ENCODE peak calls at places on chromosomes 3 and 15, in ten cellular contexts. One of them, this sample, is unnamed.

GRCh38 chr15:84598250-84598649 is 2.6 kb upstream of the ZSCAN2 start:
- DNase-seq in HFF-Myc: no peak
- DNase-seq in body of pancreas: no peak
- DNase-seq in psoas muscle: no peak
- DNase-seq in WTC11: no peak
- DNase-seq in heart left ventricle: no peak
- DNase-seq in sigmoid colon: no peak
- DNase-seq in neural progenitor cell: peak
- DNase-seq in mesothelial cell of epicardium: no peak
- DNase-seq in GM13977: peak
- DNase-seq in this sample: no peak

GRCh38 chr3:150293401-150294001 is 114.6 kb upstream of the TSC22D2 start:
- DNase-seq in HFF-Myc: peak
- DNase-seq in body of pancreas: no peak
- DNase-seq in psoas muscle: no peak
- DNase-seq in WTC11: no peak
- DNase-seq in heart left ventricle: no peak
- DNase-seq in sigmoid colon: no peak
- DNase-seq in neural progenitor cell: no peak
- DNase-seq in mesothelial cell of epicardium: no peak
- DNase-seq in GM13977: no peak
- DNase-seq in this sample: no peak

GRCh38 chr3:29240248-29240647 is 40.6 kb upstream of the RBMS3 start:
- DNase-seq in HFF-Myc: peak
- DNase-seq in body of pancreas: no peak
- DNase-seq in psoas muscle: no peak
- DNase-seq in WTC11: no peak
- DNase-seq in heart left ventricle: no peak
- DNase-seq in sigmoid colon: no peak
- DNase-seq in neural progenitor cell: no peak
- DNase-seq in mesothelial cell of epicardium: no peak
- DNase-seq in GM13977: no peak
- DNase-seq in this sample: no peak

GRCh38 chr3:189108735-189109134 is 63.0 kb upstream of the TPRG1 start:
- DNase-seq in HFF-Myc: no peak
- DNase-seq in body of pancreas: no peak
- DNase-seq in psoas muscle: no peak
- DNase-seq in WTC11: no peak
- DNase-seq in heart left ventricle: no peak
- DNase-seq in sigmoid colon: no peak
- DNase-seq in neural progenitor cell: peak
- DNase-seq in mesothelial cell of epicardium: no peak
- DNase-seq in GM13977: no peak
- DNase-seq in this sample: no peak

GRCh38 chr3:45978348-45978747 is 17.3 kb downstream of the FYCO1 start:
- DNase-seq in HFF-Myc: no peak
- DNase-seq in body of pancreas: peak
- DNase-seq in psoas muscle: no peak
- DNase-seq in WTC11: no peak
- DNase-seq in heart left ventricle: no peak
- DNase-seq in sigmoid colon: no peak
- DNase-seq in neural progenitor cell: no peak
- DNase-seq in mesothelial cell of epicardium: no peak
- DNase-seq in GM13977: no peak
- DNase-seq in this sample: no peak

GRCh38 chr3:195451373-195452000 is 8.7 kb upstream of the ACAP2 start:
- DNase-seq in HFF-Myc: no peak
- DNase-seq in body of pancreas: no peak
- DNase-seq in psoas muscle: no peak
- DNase-seq in WTC11: no peak
- DNase-seq in heart left ventricle: no peak
- DNase-seq in sigmoid colon: no peak
- DNase-seq in neural progenitor cell: peak
- DNase-seq in mesothelial cell of epicardium: no peak
- DNase-seq in GM13977: no peak
- DNase-seq in this sample: no peak

GRCh38 chr15:63888146-63888545 is 54.4 kb upstream of the HERC1 start:
- DNase-seq in HFF-Myc: no peak
- DNase-seq in body of pancreas: no peak
- DNase-seq in psoas muscle: no peak
- DNase-seq in WTC11: no peak
- DNase-seq in heart left ventricle: no peak
- DNase-seq in sigmoid colon: no peak
- DNase-seq in neural progenitor cell: no peak
- DNase-seq in mesothelial cell of epicardium: no peak
- DNase-seq in GM13977: no peak
- DNase-seq in this sample: no peak

GRCh38 chr3:147797095-147797494 is 387.9 kb downstream of the ZIC1 start:
- DNase-seq in HFF-Myc: no peak
- DNase-seq in body of pancreas: no peak
- DNase-seq in psoas muscle: no peak
- DNase-seq in WTC11: no peak
- DNase-seq in heart left ventricle: no peak
- DNase-seq in sigmoid colon: no peak
- DNase-seq in neural progenitor cell: no peak
- DNase-seq in mesothelial cell of epicardium: no peak
- DNase-seq in GM13977: no peak
- DNase-seq in this sample: no peak

GRCh38 chr3:167777356-167777755 is 41.8 kb downstream of the SERPINI1 start:
- DNase-seq in HFF-Myc: no peak
- DNase-seq in body of pancreas: no peak
- DNase-seq in psoas muscle: no peak
- DNase-seq in WTC11: no peak
- DNase-seq in heart left ventricle: no peak
- DNase-seq in sigmoid colon: no peak
- DNase-seq in neural progenitor cell: no peak
- DNase-seq in mesothelial cell of epicardium: no peak
- DNase-seq in GM13977: no peak
- DNase-seq in this sample: no peak

GRCh38 chr3:60536420-60536819 is 714.8 kb downstream of the FHIT start:
- DNase-seq in HFF-Myc: no peak
- DNase-seq in body of pancreas: no peak
- DNase-seq in psoas muscle: no peak
- DNase-seq in WTC11: no peak
- DNase-seq in heart left ventricle: no peak
- DNase-seq in sigmoid colon: no peak
- DNase-seq in neural progenitor cell: no peak
- DNase-seq in mesothelial cell of epicardium: no peak
- DNase-seq in GM13977: peak
- DNase-seq in this sample: no peak

GRCh38 chr3:10693457-10693856 is 122.6 kb upstream of the SLC6A11 start:
- DNase-seq in HFF-Myc: no peak
- DNase-seq in body of pancreas: no peak
- DNase-seq in psoas muscle: no peak
- DNase-seq in WTC11: no peak
- DNase-seq in heart left ventricle: no peak
- DNase-seq in sigmoid colon: no peak
- DNase-seq in neural progenitor cell: no peak
- DNase-seq in mesothelial cell of epicardium: no peak
- DNase-seq in GM13977: no peak
- DNase-seq in this sample: no peak

GRCh38 chr15:76345880-76346665 is 9.5 kb downstream of the ISL2 start:
- DNase-seq in HFF-Myc: no peak
- DNase-seq in body of pancreas: peak
- DNase-seq in psoas muscle: no peak
- DNase-seq in WTC11: peak
- DNase-seq in heart left ventricle: no peak
- DNase-seq in sigmoid colon: peak
- DNase-seq in neural progenitor cell: peak
- DNase-seq in mesothelial cell of epicardium: peak
- DNase-seq in GM13977: peak
- DNase-seq in this sample: peak

GRCh38 chr15:40477703-40478269 is 7.0 kb downstream of the CHST14 start:
- DNase-seq in HFF-Myc: no peak
- DNase-seq in body of pancreas: no peak
- DNase-seq in psoas muscle: no peak
- DNase-seq in WTC11: no peak
- DNase-seq in heart left ventricle: no peak
- DNase-seq in sigmoid colon: no peak
- DNase-seq in neural progenitor cell: peak
- DNase-seq in mesothelial cell of epicardium: no peak
- DNase-seq in GM13977: no peak
- DNase-seq in this sample: no peak

GRCh38 chr3:40911264-40911663 is 288.0 kb upstream of the CTNNB1 start:
- DNase-seq in HFF-Myc: no peak
- DNase-seq in body of pancreas: no peak
- DNase-seq in psoas muscle: no peak
- DNase-seq in WTC11: no peak
- DNase-seq in heart left ventricle: no peak
- DNase-seq in sigmoid colon: no peak
- DNase-seq in neural progenitor cell: no peak
- DNase-seq in mesothelial cell of epicardium: no peak
- DNase-seq in GM13977: no peak
- DNase-seq in this sample: no peak

GRCh38 chr15:42914728-42915497 is 5.7 kb downstream of the TTBK2 start:
- DNase-seq in HFF-Myc: no peak
- DNase-seq in body of pancreas: no peak
- DNase-seq in psoas muscle: no peak
- DNase-seq in WTC11: no peak
- DNase-seq in heart left ventricle: no peak
- DNase-seq in sigmoid colon: no peak
- DNase-seq in neural progenitor cell: no peak
- DNase-seq in mesothelial cell of epicardium: no peak
- DNase-seq in GM13977: no peak
- DNase-seq in this sample: no peak

GRCh38 chr3:191393146-191393545 is 62.8 kb upstream of the UTS2B start:
- DNase-seq in HFF-Myc: no peak
- DNase-seq in body of pancreas: no peak
- DNase-seq in psoas muscle: no peak
- DNase-seq in WTC11: no peak
- DNase-seq in heart left ventricle: no peak
- DNase-seq in sigmoid colon: no peak
- DNase-seq in neural progenitor cell: no peak
- DNase-seq in mesothelial cell of epicardium: no peak
- DNase-seq in GM13977: no peak
- DNase-seq in this sample: no peak

GRCh38 chr15:64246364-64247189 is 83.8 kb upstream of the PPIB start:
- DNase-seq in HFF-Myc: peak
- DNase-seq in body of pancreas: no peak
- DNase-seq in psoas muscle: no peak
- DNase-seq in WTC11: no peak
- DNase-seq in heart left ventricle: no peak
- DNase-seq in sigmoid colon: no peak
- DNase-seq in neural progenitor cell: no peak
- DNase-seq in mesothelial cell of epicardium: no peak
- DNase-seq in GM13977: peak
- DNase-seq in this sample: no peak

GRCh38 chr3:153289334-153289808 is 127.3 kb downstream of the RAP2B start:
- DNase-seq in HFF-Myc: no peak
- DNase-seq in body of pancreas: no peak
- DNase-seq in psoas muscle: no peak
- DNase-seq in WTC11: no peak
- DNase-seq in heart left ventricle: no peak
- DNase-seq in sigmoid colon: no peak
- DNase-seq in neural progenitor cell: no peak
- DNase-seq in mesothelial cell of epicardium: no peak
- DNase-seq in GM13977: no peak
- DNase-seq in this sample: no peak

GRCh38 chr3:153293222-153293621 is 131.2 kb downstream of the RAP2B start:
- DNase-seq in HFF-Myc: no peak
- DNase-seq in body of pancreas: no peak
- DNase-seq in psoas muscle: no peak
- DNase-seq in WTC11: no peak
- DNase-seq in heart left ventricle: no peak
- DNase-seq in sigmoid colon: no peak
- DNase-seq in neural progenitor cell: no peak
- DNase-seq in mesothelial cell of epicardium: no peak
- DNase-seq in GM13977: no peak
- DNase-seq in this sample: no peak

GRCh38 chr3:153287017-153287416 is 125.0 kb downstream of the RAP2B start:
- DNase-seq in HFF-Myc: no peak
- DNase-seq in body of pancreas: no peak
- DNase-seq in psoas muscle: no peak
- DNase-seq in WTC11: no peak
- DNase-seq in heart left ventricle: no peak
- DNase-seq in sigmoid colon: no peak
- DNase-seq in neural progenitor cell: no peak
- DNase-seq in mesothelial cell of epicardium: no peak
- DNase-seq in GM13977: no peak
- DNase-seq in this sample: no peak

GRCh38 chr3:153290278-153291015 is 128.4 kb downstream of the RAP2B start:
- DNase-seq in HFF-Myc: no peak
- DNase-seq in body of pancreas: no peak
- DNase-seq in psoas muscle: no peak
- DNase-seq in WTC11: no peak
- DNase-seq in heart left ventricle: no peak
- DNase-seq in sigmoid colon: no peak
- DNase-seq in neural progenitor cell: no peak
- DNase-seq in mesothelial cell of epicardium: no peak
- DNase-seq in GM13977: no peak
- DNase-seq in this sample: no peak

GRCh38 chr3:153291052-153291689 is 129.1 kb downstream of the RAP2B start:
- DNase-seq in HFF-Myc: no peak
- DNase-seq in body of pancreas: no peak
- DNase-seq in psoas muscle: no peak
- DNase-seq in WTC11: no peak
- DNase-seq in heart left ventricle: no peak
- DNase-seq in sigmoid colon: no peak
- DNase-seq in neural progenitor cell: peak
- DNase-seq in mesothelial cell of epicardium: no peak
- DNase-seq in GM13977: no peak
- DNase-seq in this sample: no peak
- TF ChIP-seq CTCF in HFF-Myc: peak
- TF ChIP-seq CTCF in body of pancreas: no peak
- TF ChIP-seq CTCF in psoas muscle: peak
- TF ChIP-seq CTCF in WTC11: no peak
- TF ChIP-seq CTCF in heart left ventricle: peak
- TF ChIP-seq CTCF in sigmoid colon: no peak
- TF ChIP-seq CTCF in neural progenitor cell: peak
- TF ChIP-seq CTCF in mesothelial cell of epicardium: no peak
- TF ChIP-seq CTCF in GM13977: peak
- TF ChIP-seq CTCF in this sample: peak

GRCh38 chr3:108493862-108494261 is 16.5 kb downstream of the MYH15 start:
- DNase-seq in HFF-Myc: no peak
- DNase-seq in body of pancreas: no peak
- DNase-seq in psoas muscle: no peak
- DNase-seq in WTC11: peak
- DNase-seq in heart left ventricle: no peak
- DNase-seq in sigmoid colon: no peak
- DNase-seq in neural progenitor cell: peak
- DNase-seq in mesothelial cell of epicardium: no peak
- DNase-seq in GM13977: no peak
- DNase-seq in this sample: no peak
- TF ChIP-seq CTCF in HFF-Myc: peak
- TF ChIP-seq CTCF in body of pancreas: no peak
- TF ChIP-seq CTCF in psoas muscle: no peak
- TF ChIP-seq CTCF in WTC11: no peak
- TF ChIP-seq CTCF in heart left ventricle: peak
- TF ChIP-seq CTCF in sigmoid colon: no peak
- TF ChIP-seq CTCF in neural progenitor cell: peak
- TF ChIP-seq CTCF in mesothelial cell of epicardium: no peak
- TF ChIP-seq CTCF in GM13977: peak
- TF ChIP-seq CTCF in this sample: no peak

GRCh38 chr15:80948651-80949292 is 40.8 kb downstream of the MESD start:
- DNase-seq in HFF-Myc: no peak
- DNase-seq in body of pancreas: no peak
- DNase-seq in psoas muscle: no peak
- DNase-seq in WTC11: no peak
- DNase-seq in heart left ventricle: no peak
- DNase-seq in sigmoid colon: no peak
- DNase-seq in neural progenitor cell: no peak
- DNase-seq in mesothelial cell of epicardium: no peak
- DNase-seq in GM13977: no peak
- DNase-seq in this sample: no peak
- TF ChIP-seq CTCF in HFF-Myc: no peak
- TF ChIP-seq CTCF in body of pancreas: no peak
- TF ChIP-seq CTCF in psoas muscle: no peak
- TF ChIP-seq CTCF in WTC11: no peak
- TF ChIP-seq CTCF in heart left ventricle: no peak
- TF ChIP-seq CTCF in sigmoid colon: no peak
- TF ChIP-seq CTCF in neural progenitor cell: no peak
- TF ChIP-seq CTCF in mesothelial cell of epicardium: no peak
- TF ChIP-seq CTCF in GM13977: no peak
- TF ChIP-seq CTCF in this sample: no peak

GRCh38 chr3:58529516-58530353 is 7.3 kb downstream of the ACOX2 start:
- DNase-seq in HFF-Myc: no peak
- DNase-seq in body of pancreas: no peak
- DNase-seq in psoas muscle: no peak
- DNase-seq in WTC11: peak
- DNase-seq in heart left ventricle: no peak
- DNase-seq in sigmoid colon: no peak
- DNase-seq in neural progenitor cell: peak
- DNase-seq in mesothelial cell of epicardium: no peak
- DNase-seq in GM13977: no peak
- DNase-seq in this sample: peak
- TF ChIP-seq CTCF in HFF-Myc: peak
- TF ChIP-seq CTCF in body of pancreas: no peak
- TF ChIP-seq CTCF in psoas muscle: no peak
- TF ChIP-seq CTCF in WTC11: peak
- TF ChIP-seq CTCF in heart left ventricle: no peak
- TF ChIP-seq CTCF in sigmoid colon: no peak
- TF ChIP-seq CTCF in neural progenitor cell: peak
- TF ChIP-seq CTCF in mesothelial cell of epicardium: no peak
- TF ChIP-seq CTCF in GM13977: peak
- TF ChIP-seq CTCF in this sample: peak